ENCODE peak calls at places on chromosome 20, in four cellular contexts. Q is A549, H is HFF-Myc, Z is GM12865. U is an unnamed sample.

GRCh38 chr20:35280523-35280922 is 2.6 kb upstream of the MMP24OS start:
- DNase-seq in Q (no peak), H (no peak), Z (no peak), U (no peak)

GRCh38 chr20:56285496-56285895 is 37.0 kb downstream of the MC3R start:
- DNase-seq in Q (no peak), H (no peak), Z (no peak), U (no peak)

GRCh38 chr20:31801511-31801910 is 17.6 kb upstream of the MYLK2 start:
- DNase-seq in Q (no peak), H (no peak), Z (no peak), U (no peak)

GRCh38 chr20:41058007-41058673 is 29.5 kb downstream of the TOP1 start:
- DNase-seq in Q (peak; percentile 44), H (peak; percentile 48), Z (no peak), U (no peak)

GRCh38 chr20:34604980-34605788 is 46.7 kb downstream of the MAP1LC3A start:
- DNase-seq in Q (no peak), H (peak; percentile 93), Z (no peak), U (no peak)

GRCh38 chr20:58109918-58110635 is 118.4 kb downstream of the ANKRD60 start:
- DNase-seq in Q (no peak), H (no peak), Z (no peak), U (no peak)

GRCh38 chr20:10667560-10668167 is 6.1 kb downstream of the JAG1 start:
- DNase-seq in Q (no peak), H (no peak), Z (no peak), U (no peak)

GRCh38 chr20:51480507-51481270 is 61.8 kb downstream of the NFATC2 start:
- DNase-seq in Q (no peak), H (no peak), Z (peak; percentile 86), U (no peak)

GRCh38 chr20:41862476-41862875 is 244.3 kb upstream of the CHD6 start:
- DNase-seq in Q (no peak), H (no peak), Z (no peak), U (no peak)

DNA sequence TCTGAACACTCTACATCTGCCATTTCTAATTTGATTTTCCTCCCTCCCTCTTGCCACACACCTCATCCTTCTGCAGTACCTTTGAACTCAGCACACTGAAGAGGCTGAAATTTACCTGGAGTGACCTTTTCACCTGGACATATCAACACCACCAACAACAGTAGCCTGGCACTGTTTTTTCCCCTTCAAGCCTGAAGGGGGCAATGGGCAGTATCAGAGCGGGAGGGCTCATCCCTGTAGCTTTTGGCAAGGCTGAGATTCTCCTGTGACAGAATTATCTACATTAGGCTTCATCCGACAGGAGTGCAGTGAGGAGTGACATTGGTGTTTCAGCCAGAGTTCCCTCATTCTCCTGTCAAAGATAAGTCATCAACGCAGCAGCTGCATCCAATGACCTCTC is 312.8 kb upstream of the SPTLC3 start:
- DNase-seq in Q (no peak), H (no peak), Z (no peak), U (no peak)
- TF ChIP-seq CTCF in Q (no peak), H (no peak), Z (no peak), U (no peak)

GRCh38 chr20:44959082-44959895 is 908 bp downstream of the TOMM34 start:
- DNase-seq in Q (peak; percentile 51), H (no peak), Z (peak; percentile 69), U (peak; percentile 45)
- TF ChIP-seq CTCF in Q (no peak), H (no peak), Z (no peak), U (peak; percentile 22)

DNA sequence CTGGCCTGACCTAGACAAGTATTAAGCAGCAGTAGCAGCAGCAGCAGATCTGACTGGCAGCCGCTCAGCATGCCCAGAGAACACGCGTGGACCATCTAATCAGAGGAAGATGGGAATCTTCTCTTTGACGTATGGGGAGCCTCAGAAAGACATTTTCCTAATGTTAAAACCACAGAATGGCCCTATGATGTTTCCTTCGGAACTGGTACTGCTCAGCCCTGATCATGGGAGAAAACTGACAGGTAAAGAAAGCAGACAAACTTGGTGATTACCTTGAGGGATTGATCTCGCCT is 6.2 kb downstream of the PSMA7 start:
- DNase-seq in Q (no peak), H (no peak), Z (no peak), U (no peak)
- TF ChIP-seq CTCF in Q (no peak), H (no peak), Z (no peak), U (no peak)

DNA sequence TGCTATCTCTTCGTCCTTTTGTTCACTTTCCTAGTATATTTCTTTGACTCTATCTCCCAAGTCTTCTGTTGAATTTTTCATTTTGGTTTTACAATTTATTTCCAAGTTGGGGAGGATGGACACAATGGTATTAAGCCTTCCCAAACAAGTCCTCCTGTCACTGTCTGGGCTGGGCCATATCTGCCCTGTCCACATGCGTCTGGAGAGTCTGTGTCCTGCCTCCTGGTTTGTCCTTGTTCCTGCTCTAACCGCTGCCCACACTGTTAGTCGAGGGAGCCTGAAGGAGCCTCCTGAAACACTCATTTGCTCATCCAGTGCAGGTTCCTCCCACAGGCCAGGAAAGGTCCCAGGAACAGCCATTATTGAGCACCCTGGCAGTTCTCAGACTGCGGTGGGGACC is 17.1 kb downstream of the MYT1 start:
- DNase-seq in Q (no peak), H (no peak), Z (no peak), U (no peak)
- TF ChIP-seq CTCF in Q (no peak), H (no peak), Z (no peak), U (no peak)

GRCh38 chr20:5691918-5692618 is 58.1 kb upstream of the SHLD1 start:
- DNase-seq in Q (no peak), H (no peak), Z (peak; percentile 94), U (no peak)
- TF ChIP-seq CTCF in Q (no peak), H (no peak), Z (no peak), U (no peak)

GRCh38 chr20:37938181-37938775 is 35.4 kb downstream of the VSTM2L start:
- DNase-seq in Q (no peak), H (no peak), Z (no peak), U (no peak)
- TF ChIP-seq CTCF in Q (no peak), H (no peak), Z (no peak), U (no peak)